ENCODE peak calls at places on chromosomes 12 and 14, in four cellular contexts. T is SK-N-SH, A is K562, G is HCT116. F is an unnamed sample.

GRCh38 chr14:100239200-100239839 is 376 bp downstream of the YY1 start:
- DNase-seq in A (peak), T (no peak), G (no peak), F (no peak)

GRCh38 chr12:92675092-92675865 is 27.5 kb upstream of the PLEKHG7 start:
- DNase-seq in T (no peak), A (no peak), G (no peak), F (no peak)

GRCh38 chr14:100434911-100435455 is 111.8 kb downstream of the SLC25A47 start:
- DNase-seq in G (no peak), T (no peak), A (no peak), F (no peak)

GRCh38 chr12:109192358-109192757 is 76.0 kb downstream of the ACACB start:
- DNase-seq in A (no peak), G (no peak), T (no peak), F (no peak)

GRCh38 chr14:59788176-59788575 is 82.4 kb downstream of the RTN1 start:
- DNase-seq in A (no peak), G (no peak), T (no peak), F (no peak)

GRCh38 chr12:10861366-10861765 is 12.1 kb upstream of the PRR4 start:
- DNase-seq in G (no peak), A (no peak), T (no peak), F (no peak)

GRCh38 chr14:48096869-48097268 is 421.5 kb upstream of the MDGA2 start:
- DNase-seq in A (no peak), T (no peak), G (no peak), F (no peak)

GRCh38 chr14:68891851-68892660 is 87.0 kb downstream of the ACTN1 start:
- DNase-seq in A (peak), T (no peak), G (no peak), F (no peak)

GRCh38 chr12:79782197-79782890 is 91.6 kb upstream of the PAWR start:
- DNase-seq in T (no peak), G (no peak), A (no peak), F (no peak)

GRCh38 chr12:105466231-105466900 is 135.9 kb downstream of the C12orf75 start:
- DNase-seq in A (no peak), T (no peak), G (no peak), F (no peak)

GRCh38 chr12:3061129-3061857 is 15.9 kb upstream of the TSPAN9 start:
- DNase-seq in T (no peak), G (no peak), A (no peak), F (no peak)

GRCh38 chr14:21278632-21279031 is 1.3 kb upstream of the RPGRIP1 start:
- DNase-seq in A (no peak), G (no peak), T (no peak), F (no peak)

GRCh38 chr12:26058308-26058707 is 66.5 kb downstream of the BHLHE41 start:
- DNase-seq in G (peak), T (no peak), A (peak), F (no peak)

GRCh38 chr14:20781805-20782204 is 737 bp downstream of the RNASE6 start:
- DNase-seq in A (no peak), T (no peak), G (no peak), F (no peak)

GRCh38 chr14:36941783-36942521 is 230.5 kb downstream of the SLC25A21 start:
- DNase-seq in G (peak), A (peak), T (peak), F (no peak)

GRCh38 chr12:128879898-128880764 is 26.9 kb downstream of the GLT1D1 start:
- DNase-seq in G (no peak), T (no peak), A (no peak), F (no peak)

GRCh38 chr14:100582496-100583165 is 4.6 kb downstream of the BEGAIN start:
- DNase-seq in T (no peak), A (no peak), G (no peak), F (no peak)

GRCh38 chr12:51217968-51218606 is at the start of gene POU6F1:
- DNase-seq in T (peak), A (peak), G (peak), F (peak)

GRCh38 chr12:16344269-16344668 is 3.2 kb upstream of the MGST1 start:
- DNase-seq in G (no peak), A (no peak), T (no peak), F (no peak)

GRCh38 chr12:92094751-92095161 is 50.9 kb downstream of the BTG1 start:
- DNase-seq in G (no peak), T (no peak), A (no peak), F (no peak)

GRCh38 chr14:76867536-76868452 is 41.6 kb downstream of the LRRC74A start:
- DNase-seq in A (no peak), G (no peak), T (no peak), F (no peak)

GRCh38 chr14:99884834-99885648 is 91.8 kb downstream of the EML1 start:
- DNase-seq in A (peak), T (peak), G (peak), F (peak)

GRCh38 chr12:14828896-14829295 is 14.4 kb downstream of the ART4 start:
- DNase-seq in G (no peak), T (peak), A (no peak), F (peak)

GRCh38 chr12:123671876-123672275 is 963 bp downstream of the TCTN2 start:
- DNase-seq in A (no peak), T (no peak), G (no peak), F (no peak)

GRCh38 chr12:39807043-39807442 is 187.4 kb upstream of the ABCD2 start:
- DNase-seq in G (peak), A (peak), T (peak), F (no peak)

GRCh38 chr12:67299936-67300335 is 30.8 kb downstream of the CAND1 start:
- DNase-seq in A (no peak), T (no peak), G (no peak), F (no peak)

GRCh38 chr12:67302162-67302561 is 33.0 kb downstream of the CAND1 start:
- DNase-seq in A (no peak), T (no peak), G (no peak), F (no peak)

GRCh38 chr12:67299526-67299925 is 30.4 kb downstream of the CAND1 start:
- DNase-seq in T (no peak), G (no peak), A (no peak), F (no peak)
- TF ChIP-seq ZBTB33 in T (no peak), G (no peak), A (no peak), F (no peak)

GRCh38 chr12:61911113-61911512 is 349.1 kb upstream of the USP15 start:
- DNase-seq in G (no peak), T (no peak), A (no peak), F (no peak)
- TF ChIP-seq ZBTB33 in G (no peak), T (no peak), A (no peak), F (no peak)

GRCh38 chr14:102258136-102258535 is 46.8 kb downstream of the MOK start:
- DNase-seq in A (no peak), G (no peak), T (no peak), F (no peak)
- TF ChIP-seq ZBTB33 in A (no peak), G (no peak), T (no peak), F (no peak)

GRCh38 chr12:112617191-112617505 is 174.4 kb upstream of the RPH3A start:
- DNase-seq in A (no peak), T (no peak), G (no peak), F (no peak)
- TF ChIP-seq ZBTB33 in A (no peak), T (no peak), G (no peak), F (no peak)

GRCh38 chr12:6917491-6918231 is 3.3 kb downstream of the ENO2 start:
- DNase-seq in G (no peak), A (no peak), T (no peak), F (no peak)

GRCh38 chr12:6914246-6914947 is at the start of gene ENO2:
- DNase-seq in T (peak), G (no peak), A (peak), F (no peak)

GRCh38 chr12:6915789-6916285 is 1.5 kb downstream of the ENO2 start:
- DNase-seq in G (no peak), T (no peak), A (no peak), F (no peak)

GRCh38 chr12:6916426-6917200 is 2.2 kb downstream of the ENO2 start:
- DNase-seq in T (no peak), A (no peak), G (no peak), F (no peak)

DNA sequence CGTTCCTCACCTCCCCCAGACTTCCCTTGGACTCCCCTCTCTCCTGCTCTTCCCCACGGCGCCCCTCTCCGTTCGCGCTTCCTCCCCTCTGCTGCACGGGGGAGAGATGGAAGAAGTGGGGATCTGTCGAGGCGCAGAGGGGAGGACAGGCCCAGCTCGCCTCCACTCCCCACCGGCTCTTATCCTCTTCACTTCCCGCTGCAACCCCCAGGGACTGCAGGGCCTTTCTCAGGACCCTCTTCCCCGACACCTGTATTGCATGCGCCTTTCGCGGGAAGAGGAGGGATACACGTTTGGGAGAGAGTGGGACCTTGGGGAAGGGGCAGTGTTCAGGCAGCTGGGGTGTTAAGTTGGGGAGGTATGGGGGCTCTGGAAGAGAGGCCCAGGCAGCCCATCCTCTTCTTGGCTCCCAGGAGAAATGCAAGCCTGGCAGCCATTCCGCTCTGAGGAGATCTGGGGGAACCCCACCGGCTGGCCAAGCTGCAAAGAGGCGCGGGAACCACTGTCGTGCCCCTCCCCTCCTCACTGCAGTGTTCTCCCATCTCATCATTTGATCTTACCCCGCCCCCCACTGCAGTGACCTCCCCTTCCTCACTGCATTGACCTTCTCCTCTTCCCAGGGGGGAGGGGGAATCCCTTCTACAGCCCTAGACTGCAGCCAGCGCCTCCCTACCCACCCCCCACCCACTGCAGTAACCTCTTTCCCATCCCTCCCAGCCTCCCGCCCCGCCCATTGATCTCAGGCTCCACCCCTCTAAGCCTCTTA is 826 bp downstream of the ENO2 start:
- DNase-seq in T (peak), A (peak), G (no peak), F (no peak)
- TF ChIP-seq ZBTB33 in T (no peak), A (peak), G (no peak), F (no peak)